ENCODE peak calls at places on chromosome 14, in nine cellular contexts. W, X, Z, U, E, M, F, A and L are unnamed samples.

GRCh38 chr14:50602035-50602434 is 42.1 kb downstream of the ATL1 start:
- DNase-seq in W (no peak), X (no peak), Z (no peak), U (no peak), E (no peak), M (no peak), F (no peak), A (no peak), L (no peak)

GRCh38 chr14:21647380-21647779 is 6.3 kb upstream of the OR4E2 start:
- DNase-seq in W (no peak), X (no peak), Z (no peak), U (peak), E (no peak), M (no peak), F (no peak), A (no peak), L (no peak)

GRCh38 chr14:63542231-63542999 is 762 bp downstream of the PPP2R5E start:
- DNase-seq in W (no peak), X (peak), Z (no peak), U (peak), E (peak), M (no peak), F (no peak), A (no peak), L (no peak)

GRCh38 chr14:68819260-68819691 is 26.4 kb upstream of the ZFP36L1 start:
- DNase-seq in W (no peak), X (peak), Z (peak), U (peak), E (no peak), M (no peak), F (peak), A (no peak), L (no peak)

GRCh38 chr14:50778757-50779483 is 52.0 kb downstream of the NIN start:
- DNase-seq in W (no peak), X (peak), Z (no peak), U (peak), E (no peak), M (no peak), F (no peak), A (no peak), L (no peak)

GRCh38 chr14:81315344-81315743 is 84.8 kb downstream of the STON2 start:
- DNase-seq in W (no peak), X (peak), Z (no peak), U (no peak), E (no peak), M (no peak), F (no peak), A (no peak), L (no peak)

GRCh38 chr14:23112359-23113178 is 6.5 kb downstream of the CEBPE start:
- DNase-seq in W (no peak), X (no peak), Z (no peak), U (no peak), E (no peak), M (no peak), F (peak), A (no peak), L (no peak)

GRCh38 chr14:85607571-85608219 is 77.8 kb downstream of the FLRT2 start:
- DNase-seq in W (peak), X (peak), Z (no peak), U (peak), E (no peak), M (no peak), F (no peak), A (no peak), L (no peak)

GRCh38 chr14:68364823-68365222 is 428.0 kb downstream of the ZFP36L1 start:
- DNase-seq in W (no peak), X (peak), Z (no peak), U (no peak), E (no peak), M (no peak), F (no peak), A (no peak), L (no peak)

GRCh38 chr14:81455344-81455743 is 55.2 kb upstream of the STON2 start:
- DNase-seq in W (no peak), X (peak), Z (no peak), U (no peak), E (no peak), M (no peak), F (no peak), A (no peak), L (no peak)

GRCh38 chr14:83379371-83379770 is 1845.7 kb upstream of the SEL1L start:
- DNase-seq in W (no peak), X (no peak), Z (no peak), U (no peak), E (no peak), M (no peak), F (no peak), A (no peak), L (no peak)

GRCh38 chr14:46646796-46647195 is 4.8 kb downstream of the RPL10L start:
- DNase-seq in W (no peak), X (no peak), Z (no peak), U (no peak), E (no peak), M (no peak), F (no peak), A (no peak), L (no peak)

GRCh38 chr14:46653031-46653775 is 1.6 kb upstream of the RPL10L start:
- DNase-seq in W (no peak), X (no peak), Z (no peak), U (no peak), E (no peak), M (no peak), F (no peak), A (no peak), L (no peak)

DNA sequence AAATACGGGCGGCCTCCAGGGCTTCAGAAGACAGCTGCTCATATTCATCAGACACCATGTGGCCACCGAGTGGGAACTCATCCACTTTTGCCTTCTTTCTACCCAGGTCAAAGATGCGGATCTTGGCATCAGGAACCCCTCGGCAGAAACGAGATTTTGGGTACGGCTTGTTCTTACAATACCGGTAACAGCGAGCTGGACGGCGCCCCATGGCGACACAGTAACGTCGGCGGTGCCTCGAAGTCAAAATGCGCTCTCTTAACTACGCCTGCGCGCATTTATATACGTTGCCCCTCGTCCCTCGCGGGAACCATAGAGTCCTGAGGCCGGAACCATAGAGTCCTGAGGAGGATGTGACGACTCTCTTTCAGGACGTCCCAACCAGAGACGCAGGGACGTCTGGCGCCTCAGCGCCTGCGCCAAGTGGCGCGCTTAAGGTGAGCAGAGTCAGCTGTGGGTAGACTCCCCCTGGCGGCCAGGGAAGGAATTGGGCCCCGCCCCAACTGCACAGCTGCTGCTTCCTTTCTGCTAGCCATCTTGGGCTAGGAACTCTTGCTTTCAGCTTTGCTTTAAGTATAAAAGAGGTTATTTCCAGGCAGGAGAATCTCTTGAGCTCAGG is at the start of gene RPL10L:
- DNase-seq in W (no peak), X (no peak), Z (peak), U (no peak), E (no peak), M (no peak), F (no peak), A (no peak), L (no peak)
- TF ChIP-seq CTCF in W (no peak), X (no peak), Z (no peak), U (peak), E (no peak), M (no peak), F (no peak), A (no peak), L (no peak)

DNA sequence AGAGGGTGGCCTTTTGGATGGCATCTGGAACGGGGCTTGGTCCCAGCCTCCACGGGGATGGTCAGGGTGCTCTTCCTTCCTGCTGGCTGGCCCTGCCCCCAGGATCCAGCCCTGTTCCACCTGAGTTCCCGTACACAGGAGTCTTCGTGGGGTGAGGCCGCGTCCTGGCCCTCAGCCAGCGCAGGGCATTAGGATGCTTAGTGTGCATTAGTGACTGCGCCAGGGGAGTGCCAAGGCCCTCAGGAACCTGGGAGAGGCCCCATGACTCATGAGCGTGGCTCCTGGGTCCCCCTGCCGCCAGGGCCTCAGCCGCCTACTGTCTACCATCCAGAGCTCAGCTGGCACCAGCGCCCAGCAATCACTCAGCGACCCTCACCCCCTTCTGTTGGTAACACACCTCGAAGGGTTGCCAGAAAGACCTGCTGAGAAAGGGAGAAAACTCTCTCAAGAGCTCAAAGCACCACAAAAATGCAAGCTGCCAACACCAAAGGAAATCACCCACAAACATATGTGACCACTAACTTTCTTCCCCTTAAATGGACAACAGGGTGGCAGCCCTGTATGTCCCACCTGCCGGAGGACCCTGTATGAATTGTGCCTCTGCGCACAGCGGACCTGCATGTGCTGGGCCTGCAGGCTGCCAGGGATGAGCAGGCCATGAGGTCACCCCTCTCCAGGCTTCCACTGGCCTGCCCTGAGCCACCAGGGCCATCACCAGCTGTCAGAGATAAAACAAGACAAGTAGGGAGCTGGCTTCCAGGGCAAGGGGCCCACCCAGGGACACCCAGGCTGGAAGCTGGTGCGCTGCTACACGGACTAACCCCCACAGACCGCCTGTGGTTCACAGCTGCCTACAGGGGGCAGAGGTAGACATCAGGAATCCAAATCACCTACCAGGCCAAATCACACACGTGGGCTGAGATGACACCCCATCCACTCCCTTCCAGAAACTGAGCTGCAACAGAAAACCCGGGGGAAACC is 28.7 kb downstream of the CCDC85C start:
- DNase-seq in W (no peak), X (peak), Z (peak), U (no peak), E (no peak), M (no peak), F (no peak), A (peak), L (no peak)
- TF ChIP-seq CTCF in W (peak), X (peak), Z (no peak), U (no peak), E (peak), M (no peak), F (no peak), A (peak), L (peak)

GRCh38 chr14:93536945-93537344 is 106.2 kb downstream of the UNC79 start:
- DNase-seq in W (no peak), X (no peak), Z (no peak), U (peak), E (no peak), M (no peak), F (peak), A (no peak), L (no peak)
- TF ChIP-seq CTCF in W (no peak), X (no peak), Z (no peak), U (no peak), E (peak), M (no peak), F (peak), A (no peak), L (no peak)

GRCh38 chr14:100989924-100990323 is 86.4 kb upstream of the RTL1 start:
- DNase-seq in W (no peak), X (peak), Z (no peak), U (peak), E (no peak), M (no peak), F (no peak), A (no peak), L (no peak)
- TF ChIP-seq CTCF in W (no peak), X (no peak), Z (no peak), U (no peak), E (no peak), M (no peak), F (no peak), A (no peak), L (no peak)

GRCh38 chr14:98170580-98170979 is 1101.4 kb downstream of the BCL11B start:
- DNase-seq in W (no peak), X (no peak), Z (no peak), U (no peak), E (no peak), M (no peak), F (no peak), A (no peak), L (no peak)

GRCh38 chr14:98174031-98174430 is 1098.0 kb downstream of the BCL11B start:
- DNase-seq in W (no peak), X (no peak), Z (no peak), U (no peak), E (no peak), M (no peak), F (no peak), A (no peak), L (no peak)

GRCh38 chr14:98173291-98173690 is 1098.7 kb downstream of the BCL11B start:
- DNase-seq in W (no peak), X (no peak), Z (no peak), U (no peak), E (no peak), M (no peak), F (no peak), A (no peak), L (no peak)

GRCh38 chr14:98171654-98172053 is 1100.3 kb downstream of the BCL11B start:
- DNase-seq in W (no peak), X (no peak), Z (no peak), U (no peak), E (no peak), M (no peak), F (no peak), A (no peak), L (no peak)

GRCh38 chr14:98172243-98172778 is 1099.7 kb downstream of the BCL11B start:
- DNase-seq in W (no peak), X (no peak), Z (no peak), U (no peak), E (no peak), M (no peak), F (no peak), A (no peak), L (no peak)
- TF ChIP-seq CTCF in W (no peak), X (no peak), Z (no peak), U (no peak), E (no peak), M (no peak), F (no peak), A (no peak), L (no peak)

GRCh38 chr14:54746019-54746418 is 156.6 kb downstream of the GCH1 start:
- DNase-seq in W (no peak), X (no peak), Z (no peak), U (no peak), E (no peak), M (no peak), F (no peak), A (no peak), L (no peak)
- TF ChIP-seq CTCF in W (no peak), X (no peak), Z (no peak), U (no peak), E (no peak), M (no peak), F (no peak), A (no peak), L (no peak)

DNA sequence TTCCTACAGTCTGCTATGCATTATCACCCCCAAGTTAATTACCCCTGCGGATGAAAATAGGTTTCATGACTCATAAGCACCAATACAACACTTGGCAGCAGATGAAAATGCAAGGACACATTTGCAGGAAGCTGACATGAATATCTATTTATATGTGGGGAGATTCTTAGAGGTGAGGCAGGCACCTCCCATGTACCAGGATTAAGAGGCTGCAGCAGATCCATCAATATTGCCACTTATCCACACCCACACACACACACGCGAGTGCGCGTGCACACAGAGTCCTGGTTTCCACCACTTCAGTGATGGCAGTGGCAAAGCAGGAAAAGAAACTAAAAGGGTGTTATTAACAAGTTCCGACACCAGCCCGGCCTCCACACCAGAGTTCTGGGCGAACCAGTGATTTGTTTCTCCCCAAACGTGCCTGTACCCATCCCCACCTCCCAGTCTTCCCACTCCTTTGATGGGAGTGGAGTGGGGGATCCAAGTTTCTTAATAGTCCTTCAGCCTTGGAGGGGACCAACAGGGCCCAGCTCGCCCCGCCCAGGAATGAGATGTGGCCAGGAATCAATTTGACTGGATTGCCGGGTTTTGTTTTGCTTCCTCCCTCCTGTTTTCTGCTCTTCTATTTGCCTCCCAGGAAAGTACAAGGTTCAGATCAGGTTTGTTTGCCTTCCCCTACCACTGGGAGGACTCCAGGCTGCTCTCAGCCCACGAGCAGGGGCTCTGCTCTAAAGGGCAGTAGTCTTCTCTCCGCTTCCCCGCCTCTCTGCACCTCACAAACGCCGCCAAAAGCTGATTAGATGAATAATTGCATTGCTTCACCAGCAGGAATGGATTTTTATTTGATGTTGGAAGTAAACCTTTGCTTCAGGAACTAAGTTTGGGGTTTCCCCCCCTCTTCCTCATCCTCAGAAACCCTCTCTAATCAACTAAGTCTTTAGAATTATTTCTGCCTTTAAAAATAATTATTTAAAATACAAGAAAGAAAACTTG is 5.2 kb downstream of the IRF2BPL start:
- DNase-seq in W (no peak), X (peak), Z (no peak), U (peak), E (peak), M (no peak), F (no peak), A (no peak), L (no peak)
- TF ChIP-seq CTCF in W (peak), X (peak), Z (peak), U (no peak), E (peak), M (no peak), F (no peak), A (peak), L (no peak)

DNA sequence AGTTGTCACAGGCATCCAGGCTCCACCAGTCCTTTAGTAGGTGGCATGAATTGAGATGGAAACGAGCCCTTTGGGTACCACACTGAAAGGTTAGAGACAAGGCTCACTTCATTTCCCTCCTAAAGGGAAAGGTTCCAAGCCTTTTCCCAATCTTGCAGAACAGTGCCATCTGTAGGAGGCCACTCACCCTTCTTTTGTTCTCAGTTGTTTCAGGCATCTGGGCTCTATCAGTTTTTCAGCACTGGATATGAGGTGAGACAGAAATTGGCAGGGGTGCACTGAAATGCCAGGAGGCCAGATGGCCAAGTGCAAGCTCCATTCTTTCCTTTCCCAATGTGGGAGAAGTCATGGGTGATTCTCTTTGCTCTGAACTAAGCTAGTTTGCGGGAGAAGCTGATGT is 15.2 kb downstream of the FBXO33 start:
- DNase-seq in W (no peak), X (peak), Z (no peak), U (peak), E (no peak), M (no peak), F (no peak), A (no peak), L (no peak)
- TF ChIP-seq CTCF in W (peak), X (peak), Z (no peak), U (peak), E (peak), M (no peak), F (no peak), A (peak), L (no peak)

GRCh38 chr14:78758333-78758732 is 588.2 kb downstream of the NRXN3 start:
- DNase-seq in W (no peak), X (peak), Z (no peak), U (peak), E (no peak), M (no peak), F (peak), A (no peak), L (no peak)
- TF ChIP-seq CTCF in W (no peak), X (peak), Z (no peak), U (peak), E (peak), M (no peak), F (peak), A (peak), L (peak)